ENCODE peak calls at places on chromosomes 4 and X, in eight cellular contexts. W is CD8-positive, alpha-beta memory T cell; X is prostate gland; E is uterus; M is colonic mucosa; H is H7; G is RWPE2; Q is epithelial cell of proximal tubule. J is an unnamed sample.

GRCh38 chrX:103565752-103566151 is 19.6 kb upstream of the TCEAL4 start:
- DNase-seq in W (no peak), X (no peak), E (no peak), M (no peak), H (no peak), G (no peak), Q (no peak), J (no peak)

GRCh38 chr4:98491862-98492554 is 166.4 kb downstream of the TSPAN5 start:
- DNase-seq in W (no peak), X (no peak), E (no peak), M (no peak), H (no peak), G (no peak), Q (no peak), J (no peak)

GRCh38 chr4:71711985-71712348 is 71.9 kb downstream of the GC start:
- DNase-seq in W (no peak), X (no peak), E (no peak), M (no peak), H (no peak), G (no peak), Q (no peak), J (no peak)

GRCh38 chrX:88604433-88605221 is 142.4 kb upstream of the CPXCR1 start:
- DNase-seq in W (no peak), X (no peak), E (no peak), M (no peak), H (no peak), G (no peak), Q (no peak), J (no peak)

GRCh38 chr4:73603307-73603710 is 16.9 kb downstream of the RASSF6 start:
- DNase-seq in W (no peak), X (no peak), E (no peak), M (peak; percentile 74), H (no peak), G (no peak), Q (peak; percentile 82), J (no peak)

GRCh38 chrX:125319646-125320521 is at the start of gene TEX13C:
- DNase-seq in W (no peak), X (no peak), E (no peak), M (no peak), H (peak; percentile 10), G (no peak), Q (no peak), J (no peak)

GRCh38 chrX:26952213-26952612 is 510.9 kb downstream of the PPP4R3C start:
- DNase-seq in W (no peak), X (no peak), E (no peak), M (no peak), H (no peak), G (no peak), Q (no peak), J (no peak)

GRCh38 chr4:76616526-76616925 is 181.5 kb downstream of the SHROOM3 start:
- DNase-seq in W (no peak), X (no peak), E (no peak), M (no peak), H (no peak), G (no peak), Q (no peak), J (no peak)

GRCh38 chr4:81426770-81427604 is 44.7 kb downstream of the RASGEF1B start:
- DNase-seq in W (no peak), X (no peak), E (no peak), M (no peak), H (peak; percentile 18), G (no peak), Q (no peak), J (no peak)

GRCh38 chr4:1058198-1058996 is 47.0 kb downstream of the FGFRL1 start:
- DNase-seq in W (no peak), X (no peak), E (peak; percentile 11), M (peak; percentile 75), H (peak; percentile 46), G (peak; percentile 34), Q (no peak), J (no peak)

GRCh38 chrX:40012800-40013682 is 84.7 kb downstream of the BCOR start:
- DNase-seq in W (no peak), X (peak; percentile 70), E (peak; percentile 77), M (peak; percentile 90), H (peak; percentile 79), G (peak; percentile 66), Q (no peak), J (peak; percentile 60)

GRCh38 chrX:40010550-40011364 is 87.0 kb downstream of the BCOR start:
- DNase-seq in W (no peak), X (no peak), E (no peak), M (no peak), H (peak; percentile 77), G (no peak), Q (no peak), J (no peak)

GRCh38 chrX:40009890-40010289 is 87.9 kb downstream of the BCOR start:
- DNase-seq in W (no peak), X (no peak), E (no peak), M (no peak), H (peak; percentile 67), G (no peak), Q (no peak), J (no peak)

GRCh38 chrX:40011483-40012038 is 86.2 kb downstream of the BCOR start:
- DNase-seq in W (no peak), X (no peak), E (peak; percentile 28), M (no peak), H (peak; percentile 30), G (no peak), Q (no peak), J (no peak)

DNA sequence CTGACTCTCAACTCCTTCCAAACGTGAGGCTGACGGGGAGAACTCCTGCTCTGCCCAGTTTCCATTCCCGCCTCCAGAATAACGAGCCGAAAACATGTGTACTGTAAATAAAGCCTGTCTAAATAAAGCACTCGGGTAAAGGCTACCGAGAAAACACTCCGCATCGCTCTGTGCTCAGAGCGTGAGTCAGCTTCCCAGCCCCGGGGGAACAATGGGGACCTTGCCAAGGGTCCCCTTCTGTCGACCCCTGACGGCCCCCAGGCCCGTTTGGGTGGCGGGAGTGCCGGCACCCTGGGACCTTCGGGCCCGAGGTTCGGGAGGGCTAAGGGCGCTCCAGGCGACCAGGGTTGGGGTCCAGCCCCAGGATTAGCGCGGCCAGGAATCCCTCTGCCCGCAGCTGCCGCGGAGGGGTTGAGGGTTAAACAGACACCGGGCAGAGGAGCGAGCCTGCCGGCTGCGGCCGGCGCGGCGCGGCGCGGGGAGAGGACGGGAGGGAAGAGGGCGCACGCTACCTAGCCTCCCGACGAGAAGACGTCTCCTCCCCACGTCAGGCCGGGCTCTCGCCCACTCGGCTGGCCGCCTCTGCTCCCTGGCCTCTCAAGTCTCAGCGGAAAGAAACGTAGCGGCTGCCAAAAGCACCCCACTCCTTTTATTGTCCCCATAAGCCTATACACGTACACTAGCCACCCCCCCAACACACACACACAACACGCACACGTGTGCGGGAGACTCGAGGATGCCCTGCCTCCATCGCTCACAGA is 85.5 kb downstream of the BCOR start:
- DNase-seq in W (no peak), X (peak; percentile 55), E (peak; percentile 58), M (peak; percentile 47), H (peak; percentile 84), G (no peak), Q (no peak), J (no peak)
- H3K4me3 ChIP-seq in W (peak overlapping the region; percentile 43), X (no peak overlapping the region), E (peak overlapping the region; percentile 56), M (peak overlapping the region; percentile 8), H (peak overlapping the region; percentile 62), G (peak overlapping the region; percentile 50), Q (peak overlapping the region; percentile 59), J (no peak overlapping the region)

DNA sequence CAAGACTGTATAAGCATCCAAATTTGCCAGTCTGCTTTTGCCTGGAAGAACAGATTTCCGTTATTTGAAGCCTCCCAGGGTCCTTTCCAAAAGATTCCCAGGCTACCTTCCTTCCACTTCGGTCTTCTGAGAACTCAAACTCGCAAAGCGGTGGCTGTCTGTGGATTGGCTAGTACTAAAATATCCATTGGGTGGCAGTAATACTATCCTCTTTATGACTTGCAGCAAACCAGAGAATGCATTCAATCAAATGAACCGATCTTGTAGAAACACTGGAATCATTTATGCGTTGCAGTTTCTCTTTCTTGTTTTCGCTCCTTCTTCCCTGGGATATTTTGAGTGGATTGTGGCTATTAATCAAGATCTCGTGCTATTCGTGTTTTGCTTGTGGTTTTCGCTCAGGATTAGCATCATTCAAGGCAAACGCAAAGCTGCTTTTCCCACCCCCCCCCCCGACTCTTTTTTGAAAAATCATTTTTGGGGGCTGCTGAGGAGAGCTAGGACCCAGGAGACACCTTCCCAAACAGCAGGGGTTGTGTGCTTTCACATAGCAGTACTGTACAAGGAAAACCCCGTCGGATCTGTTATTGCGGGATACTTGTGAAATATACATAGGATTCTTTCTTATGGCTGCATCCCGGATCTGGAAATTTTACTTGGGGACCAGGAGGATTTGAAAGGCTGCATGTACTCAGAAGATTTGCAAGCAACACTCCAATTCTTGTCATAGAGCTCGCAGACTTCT is at the start of gene IL1RAPL1:
- DNase-seq in W (no peak), X (peak; percentile 4), E (no peak), M (no peak), H (no peak), G (no peak), Q (peak; percentile 30), J (no peak)
- H3K4me3 ChIP-seq in W (no peak within 1 kb of the TSS), X (peak within 1 kb of the TSS; percentile 4), E (peak within 1 kb of the TSS; percentile 27), M (no peak within 1 kb of the TSS), H (peak within 1 kb of the TSS; percentile 35), G (no peak within 1 kb of the TSS), Q (peak within 1 kb of the TSS; percentile 56), J (no peak within 1 kb of the TSS)

GRCh38 chr4:110163327-110164070 is 34.9 kb downstream of the ELOVL6 start:
- DNase-seq in W (no peak), X (no peak), E (no peak), M (no peak), H (no peak), G (no peak), Q (no peak), J (no peak)
- H3K4me3 ChIP-seq in W (no peak overlapping the region), X (no peak overlapping the region), E (no peak overlapping the region), M (no peak overlapping the region), H (no peak overlapping the region), G (no peak overlapping the region), Q (no peak overlapping the region), J (no peak overlapping the region)

GRCh38 chr4:128332086-128332485 is 44.5 kb upstream of the PGRMC2 start:
- DNase-seq in W (no peak), X (no peak), E (no peak), M (no peak), H (no peak), G (no peak), Q (no peak), J (no peak)

GRCh38 chr4:128337863-128338262 is 50.2 kb upstream of the PGRMC2 start:
- DNase-seq in W (no peak), X (no peak), E (no peak), M (no peak), H (no peak), G (no peak), Q (no peak), J (no peak)

GRCh38 chr4:128335541-128335940 is 47.9 kb upstream of the PGRMC2 start:
- DNase-seq in W (no peak), X (no peak), E (no peak), M (no peak), H (no peak), G (no peak), Q (no peak), J (no peak)

GRCh38 chr4:128333309-128334006 is 45.8 kb upstream of the PGRMC2 start:
- DNase-seq in W (no peak), X (no peak), E (no peak), M (no peak), H (no peak), G (no peak), Q (no peak), J (no peak)

DNA sequence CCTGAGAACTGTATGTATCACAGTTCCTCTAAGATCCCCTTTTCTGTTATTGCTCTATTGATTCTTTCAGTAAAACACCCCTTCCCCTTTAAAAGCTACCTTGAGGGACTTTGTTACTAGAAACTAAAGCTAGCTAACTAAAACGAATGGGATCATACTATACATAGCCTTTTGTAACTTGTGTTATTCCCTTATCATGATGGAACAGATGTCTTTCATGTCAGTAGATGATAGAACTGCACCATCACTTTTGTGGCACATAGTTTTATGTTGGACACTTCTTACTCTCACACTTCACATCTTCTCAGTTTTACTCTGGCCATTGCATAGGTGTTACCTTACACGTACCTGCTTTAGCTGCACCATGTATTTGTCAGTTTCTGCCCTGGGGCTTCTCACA is 46.6 kb upstream of the PGRMC2 start:
- DNase-seq in W (no peak), X (no peak), E (no peak), M (no peak), H (no peak), G (no peak), Q (no peak), J (no peak)
- H3K4me3 ChIP-seq in W (no peak overlapping the region), X (no peak overlapping the region), E (no peak overlapping the region), M (no peak overlapping the region), H (no peak overlapping the region), G (no peak overlapping the region), Q (no peak overlapping the region), J (no peak overlapping the region)

J was measured in Jurkat, Clone E6-1.